ENCODE peak calls at places on chromosomes 6 and 20, in eight cellular contexts. C is H9; D is pons; U is psoas muscle; L is activated T-helper 1 cell treated with anti-CD3 and anti-CD28 coated beads, Interleukin-2, amount 50 U/mL, for 16 hours; O is fibroblast of the aortic adventitia; G is iris pigment epithelial cell; S is immature natural killer cell. X is an unnamed sample.

GRCh38 chr20:13839421-13840092 is 54.7 kb downstream of the NDUFAF5 start:
- DNase-seq in U (no peak), S (no peak), O (peak; percentile 49), C (no peak), L (no peak), D (no peak), G (peak; percentile 40), X (peak; percentile 35)

GRCh38 chr6:5525209-5525608 is 263.9 kb downstream of the FARS2 start:
- DNase-seq in G (peak; percentile 83), C (no peak), O (peak; percentile 60), D (no peak), L (no peak), U (no peak), S (no peak), X (peak; percentile 67)

GRCh38 chr6:148514091-148514850 is 171.6 kb downstream of the SASH1 start:
- DNase-seq in C (no peak), L (no peak), S (no peak), G (no peak), U (no peak), O (peak; percentile 26), D (no peak), X (no peak)

GRCh38 chr6:150138638-150139037 is 4.2 kb upstream of the PPP1R14C start:
- DNase-seq in U (no peak), D (no peak), O (no peak), G (no peak), C (no peak), S (no peak), L (no peak), X (no peak)

GRCh38 chr6:167091149-167092107 is 31.5 kb upstream of the CCR6 start:
- DNase-seq in D (peak; percentile 52), L (no peak), S (no peak), U (no peak), O (no peak), C (no peak), G (no peak), X (no peak)

GRCh38 chr6:141498980-141499379 is 633.7 kb upstream of the GJE1 start:
- DNase-seq in O (peak; percentile 11), S (no peak), D (no peak), L (no peak), G (peak; percentile 66), C (no peak), U (no peak), X (no peak)

GRCh38 chr20:20711413-20711812 is 1.0 kb downstream of the RALGAPA2 start:
- DNase-seq in O (no peak), U (no peak), G (no peak), S (peak; percentile 43), C (no peak), L (no peak), D (no peak), X (no peak)

GRCh38 chr20:12391099-12391498 is 473.4 kb downstream of the BTBD3 start:
- DNase-seq in S (no peak), L (no peak), D (no peak), U (no peak), C (no peak), O (no peak), G (no peak), X (no peak)

GRCh38 chr6:33904050-33904827 is 100.4 kb upstream of the MLN start:
- DNase-seq in D (no peak), U (no peak), G (no peak), C (no peak), L (peak; percentile 22), S (peak; percentile 82), O (no peak), X (peak; percentile 22)

X was measured in RPMI7951.